ENCODE peak calls at places on chromosomes 6 and 20, in six cellular contexts. One of them, this sample, is unnamed.

GRCh38 chr20:38893485-38894090 is 32.6 kb upstream of the FAM83D start:
- DNase-seq in PC-3: peak; percentile 75
- DNase-seq in pancreas: peak; percentile 41
- DNase-seq in ovary: peak; percentile 50
- DNase-seq in upper lobe of left lung: peak; percentile 56
- DNase-seq in heart right ventricle: peak; percentile 52
- DNase-seq in this sample: peak; percentile 44

GRCh38 chr6:167683028-167683862 is 143.5 kb upstream of the AFDN start:
- DNase-seq in PC-3: peak; percentile 73
- DNase-seq in pancreas: peak; percentile 60
- DNase-seq in ovary: peak; percentile 75
- DNase-seq in upper lobe of left lung: no peak
- DNase-seq in heart right ventricle: peak; percentile 81
- DNase-seq in this sample: peak; percentile 89

GRCh38 chr6:135922746-135923145 is 71.2 kb downstream of the PDE7B start:
- DNase-seq in PC-3: peak; percentile 12
- DNase-seq in pancreas: no peak
- DNase-seq in ovary: no peak
- DNase-seq in upper lobe of left lung: no peak
- DNase-seq in heart right ventricle: peak; percentile 46
- DNase-seq in this sample: no peak

GRCh38 chr6:134082191-134082590 is 29.8 kb upstream of the SLC2A12 start:
- DNase-seq in PC-3: no peak
- DNase-seq in pancreas: no peak
- DNase-seq in ovary: no peak
- DNase-seq in upper lobe of left lung: no peak
- DNase-seq in heart right ventricle: no peak
- DNase-seq in this sample: no peak

GRCh38 chr6:30002871-30003270 is 58.2 kb upstream of the POLR1H start:
- DNase-seq in PC-3: peak; percentile 69
- DNase-seq in pancreas: no peak
- DNase-seq in ovary: no peak
- DNase-seq in upper lobe of left lung: no peak
- DNase-seq in heart right ventricle: no peak
- DNase-seq in this sample: no peak

GRCh38 chr6:98847767-98848538 is 13.6 kb downstream of the POU3F2 start:
- DNase-seq in PC-3: no peak
- DNase-seq in pancreas: no peak
- DNase-seq in ovary: no peak
- DNase-seq in upper lobe of left lung: no peak
- DNase-seq in heart right ventricle: no peak
- DNase-seq in this sample: no peak

GRCh38 chr20:9036593-9036992 is 32.3 kb upstream of the PLCB4 start:
- DNase-seq in PC-3: no peak
- DNase-seq in pancreas: no peak
- DNase-seq in ovary: no peak
- DNase-seq in upper lobe of left lung: no peak
- DNase-seq in heart right ventricle: no peak
- DNase-seq in this sample: no peak

GRCh38 chr6:30743099-30744053 is 889 bp upstream of the FLOT1 start:
- DNase-seq in PC-3: no peak
- DNase-seq in pancreas: peak; percentile 60
- DNase-seq in ovary: peak; percentile 40
- DNase-seq in upper lobe of left lung: peak; percentile 53
- DNase-seq in heart right ventricle: no peak
- DNase-seq in this sample: peak; percentile 63

GRCh38 chr20:44644384-44645131 is 6.9 kb downstream of the ADA start:
- DNase-seq in PC-3: no peak
- DNase-seq in pancreas: no peak
- DNase-seq in ovary: no peak
- DNase-seq in upper lobe of left lung: no peak
- DNase-seq in heart right ventricle: no peak
- DNase-seq in this sample: peak; percentile 12

GRCh38 chr6:170393807-170394399 is 87.3 kb downstream of the FAM120B start:
- DNase-seq in PC-3: no peak
- DNase-seq in pancreas: no peak
- DNase-seq in ovary: no peak
- DNase-seq in upper lobe of left lung: no peak
- DNase-seq in heart right ventricle: no peak
- DNase-seq in this sample: no peak

GRCh38 chr6:127255286-127255685 is 11.4 kb upstream of the RNF146 start:
- DNase-seq in PC-3: no peak
- DNase-seq in pancreas: no peak
- DNase-seq in ovary: no peak
- DNase-seq in upper lobe of left lung: no peak
- DNase-seq in heart right ventricle: no peak
- DNase-seq in this sample: no peak

GRCh38 chr20:13199279-13199678 is 21.8 kb upstream of the ISM1 start:
- DNase-seq in PC-3: no peak
- DNase-seq in pancreas: no peak
- DNase-seq in ovary: no peak
- DNase-seq in upper lobe of left lung: no peak
- DNase-seq in heart right ventricle: no peak
- DNase-seq in this sample: no peak

GRCh38 chr6:169839898-169840631 is 88.6 kb downstream of the ERMARD start:
- DNase-seq in PC-3: no peak
- DNase-seq in pancreas: no peak
- DNase-seq in ovary: no peak
- DNase-seq in upper lobe of left lung: no peak
- DNase-seq in heart right ventricle: no peak
- DNase-seq in this sample: no peak

GRCh38 chr6:12962995-12963394 is 246.4 kb downstream of the PHACTR1 start:
- DNase-seq in PC-3: no peak
- DNase-seq in pancreas: no peak
- DNase-seq in ovary: no peak
- DNase-seq in upper lobe of left lung: peak; percentile 31
- DNase-seq in heart right ventricle: no peak
- DNase-seq in this sample: no peak

GRCh38 chr20:54179946-54180345 is 6.2 kb upstream of the CYP24A1 start:
- DNase-seq in PC-3: peak; percentile 35
- DNase-seq in pancreas: no peak
- DNase-seq in ovary: no peak
- DNase-seq in upper lobe of left lung: no peak
- DNase-seq in heart right ventricle: no peak
- DNase-seq in this sample: no peak

GRCh38 chr6:45587229-45588060 is 209.7 kb upstream of the SUPT3H start:
- DNase-seq in PC-3: no peak
- DNase-seq in pancreas: no peak
- DNase-seq in ovary: no peak
- DNase-seq in upper lobe of left lung: no peak
- DNase-seq in heart right ventricle: no peak
- DNase-seq in this sample: no peak

GRCh38 chr20:43984587-43984986 is 69.9 kb downstream of the TOX2 start:
- DNase-seq in PC-3: no peak
- DNase-seq in pancreas: no peak
- DNase-seq in ovary: no peak
- DNase-seq in upper lobe of left lung: no peak
- DNase-seq in heart right ventricle: no peak
- DNase-seq in this sample: peak; percentile 46

GRCh38 chr20:52779125-52779524 is 193.0 kb upstream of the TSHZ2 start:
- DNase-seq in PC-3: no peak
- DNase-seq in pancreas: no peak
- DNase-seq in ovary: no peak
- DNase-seq in upper lobe of left lung: no peak
- DNase-seq in heart right ventricle: no peak
- DNase-seq in this sample: no peak

GRCh38 chr6:23659125-23659524 is 466.9 kb upstream of the NRSN1 start:
- DNase-seq in PC-3: peak; percentile 64
- DNase-seq in pancreas: no peak
- DNase-seq in ovary: no peak
- DNase-seq in upper lobe of left lung: no peak
- DNase-seq in heart right ventricle: no peak
- DNase-seq in this sample: peak; percentile 42

GRCh38 chr20:3165473-3166337 is 6.0 kb upstream of the FASTKD5 start:
- DNase-seq in PC-3: peak; percentile 35
- DNase-seq in pancreas: peak; percentile 44
- DNase-seq in ovary: peak; percentile 69
- DNase-seq in upper lobe of left lung: no peak
- DNase-seq in heart right ventricle: peak; percentile 76
- DNase-seq in this sample: peak; percentile 43

GRCh38 chr6:160424256-160424655 is 76.1 kb downstream of the SLC22A3 start:
- DNase-seq in PC-3: peak; percentile 79
- DNase-seq in pancreas: no peak
- DNase-seq in ovary: no peak
- DNase-seq in upper lobe of left lung: no peak
- DNase-seq in heart right ventricle: no peak
- DNase-seq in this sample: no peak

GRCh38 chr6:593139-593906 is 63.6 kb downstream of the HUS1B start:
- DNase-seq in PC-3: peak; percentile 82
- DNase-seq in pancreas: no peak
- DNase-seq in ovary: peak; percentile 60
- DNase-seq in upper lobe of left lung: peak; percentile 35
- DNase-seq in heart right ventricle: peak; percentile 58
- DNase-seq in this sample: peak; percentile 53

GRCh38 chr6:160138839-160139419 is 17.3 kb downstream of the SLC22A1 start:
- DNase-seq in PC-3: no peak
- DNase-seq in pancreas: no peak
- DNase-seq in ovary: no peak
- DNase-seq in upper lobe of left lung: no peak
- DNase-seq in heart right ventricle: no peak
- DNase-seq in this sample: no peak

GRCh38 chr20:63733117-63733516 is 3.3 kb upstream of the LIME1 start:
- DNase-seq in PC-3: no peak
- DNase-seq in pancreas: peak; percentile 30
- DNase-seq in ovary: no peak
- DNase-seq in upper lobe of left lung: no peak
- DNase-seq in heart right ventricle: no peak
- DNase-seq in this sample: no peak

GRCh38 chr6:141152951-141153350 is 979.8 kb upstream of the GJE1 start:
- DNase-seq in PC-3: peak; percentile 4
- DNase-seq in pancreas: no peak
- DNase-seq in ovary: no peak
- DNase-seq in upper lobe of left lung: no peak
- DNase-seq in heart right ventricle: no peak
- DNase-seq in this sample: no peak

GRCh38 chr6:56374841-56375369 is 127.5 kb upstream of the COL21A1 start:
- DNase-seq in PC-3: no peak
- DNase-seq in pancreas: no peak
- DNase-seq in ovary: peak; percentile 43
- DNase-seq in upper lobe of left lung: no peak
- DNase-seq in heart right ventricle: peak; percentile 59
- DNase-seq in this sample: no peak

GRCh38 chr6:97240222-97240621 is 42.8 kb downstream of the MMS22L start:
- DNase-seq in PC-3: peak; percentile 66
- DNase-seq in pancreas: no peak
- DNase-seq in ovary: no peak
- DNase-seq in upper lobe of left lung: no peak
- DNase-seq in heart right ventricle: no peak
- DNase-seq in this sample: no peak

GRCh38 chr20:13101701-13102100 is 92.9 kb downstream of the SPTLC3 start:
- DNase-seq in PC-3: no peak
- DNase-seq in pancreas: no peak
- DNase-seq in ovary: no peak
- DNase-seq in upper lobe of left lung: no peak
- DNase-seq in heart right ventricle: no peak
- DNase-seq in this sample: no peak

GRCh38 chr20:40826699-40827098 is 137.7 kb upstream of the MAFB start:
- DNase-seq in PC-3: no peak
- DNase-seq in pancreas: no peak
- DNase-seq in ovary: no peak
- DNase-seq in upper lobe of left lung: no peak
- DNase-seq in heart right ventricle: no peak
- DNase-seq in this sample: no peak

GRCh38 chr20:59661141-59661540 is 56.8 kb downstream of the PHACTR3 start:
- DNase-seq in PC-3: no peak
- DNase-seq in pancreas: no peak
- DNase-seq in ovary: no peak
- DNase-seq in upper lobe of left lung: no peak
- DNase-seq in heart right ventricle: no peak
- DNase-seq in this sample: no peak

GRCh38 chr20:59663513-59663890 is 59.2 kb downstream of the PHACTR3 start:
- DNase-seq in PC-3: no peak
- DNase-seq in pancreas: no peak
- DNase-seq in ovary: no peak
- DNase-seq in upper lobe of left lung: no peak
- DNase-seq in heart right ventricle: no peak
- DNase-seq in this sample: no peak

GRCh38 chr20:59662161-59662560 is 57.8 kb downstream of the PHACTR3 start:
- DNase-seq in PC-3: no peak
- DNase-seq in pancreas: no peak
- DNase-seq in ovary: no peak
- DNase-seq in upper lobe of left lung: no peak
- DNase-seq in heart right ventricle: no peak
- DNase-seq in this sample: no peak

GRCh38 chr20:59662856-59663512 is 58.6 kb downstream of the PHACTR3 start:
- DNase-seq in PC-3: no peak
- DNase-seq in pancreas: no peak
- DNase-seq in ovary: no peak
- DNase-seq in upper lobe of left lung: no peak
- DNase-seq in heart right ventricle: no peak
- DNase-seq in this sample: no peak

GRCh38 chr20:59661621-59662020 is 57.3 kb downstream of the PHACTR3 start:
- DNase-seq in PC-3: no peak
- DNase-seq in pancreas: no peak
- DNase-seq in ovary: no peak
- DNase-seq in upper lobe of left lung: no peak
- DNase-seq in heart right ventricle: no peak
- DNase-seq in this sample: no peak
- H3K9me3 ChIP-seq in PC-3: peaks cover 9% of the 10 kb centered on the region
- H3K9me3 ChIP-seq in pancreas: peaks cover 9% of the 10 kb centered on the region
- H3K9me3 ChIP-seq in ovary: no peaks in the 10 kb centered on the region
- H3K9me3 ChIP-seq in upper lobe of left lung: peaks cover 21% of the 10 kb centered on the region
- H3K9me3 ChIP-seq in heart right ventricle: peaks cover 2% of the 10 kb centered on the region
- H3K9me3 ChIP-seq in this sample: no peaks in the 10 kb centered on the region

DNA sequence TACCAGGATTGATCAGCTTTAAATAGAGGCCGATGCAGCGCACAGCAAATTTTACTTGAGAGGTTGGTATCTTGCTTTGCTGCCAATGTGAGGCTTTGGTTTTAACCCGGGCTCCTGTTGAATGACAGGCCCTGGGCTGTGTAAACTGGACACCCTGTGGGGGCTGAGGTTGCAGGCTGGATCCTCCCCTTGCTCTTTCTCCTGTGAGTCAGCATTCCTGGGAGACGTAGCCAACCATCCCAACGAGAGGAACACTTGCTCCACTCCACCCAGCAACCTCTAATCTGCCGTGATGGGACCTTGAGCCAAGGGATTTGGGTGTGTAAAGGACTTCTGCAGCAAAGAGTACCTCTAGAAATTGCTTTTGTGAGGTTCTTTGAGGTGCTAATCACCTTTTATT is 898.7 kb downstream of the TFAP2A start:
- DNase-seq in PC-3: peak; percentile 84
- DNase-seq in pancreas: no peak
- DNase-seq in ovary: no peak
- DNase-seq in upper lobe of left lung: no peak
- DNase-seq in heart right ventricle: no peak
- DNase-seq in this sample: no peak
- H3K4me1 ChIP-seq in PC-3: peaks cover 33% of the 10 kb centered on the region
- H3K4me1 ChIP-seq in pancreas: no peaks in the 10 kb centered on the region
- H3K4me1 ChIP-seq in ovary: no peaks in the 10 kb centered on the region
- H3K4me1 ChIP-seq in upper lobe of left lung: no peaks in the 10 kb centered on the region
- H3K4me1 ChIP-seq in heart right ventricle: no peaks in the 10 kb centered on the region
- H3K4me1 ChIP-seq in this sample: no peaks in the 10 kb centered on the region

GRCh38 chr6:41530476-41530875 is 15.7 kb upstream of the FOXP4 start:
- DNase-seq in PC-3: no peak
- DNase-seq in pancreas: no peak
- DNase-seq in ovary: no peak
- DNase-seq in upper lobe of left lung: no peak
- DNase-seq in heart right ventricle: no peak
- DNase-seq in this sample: no peak
- H3K27me3 ChIP-seq in PC-3: no peaks in the 10 kb centered on the region
- H3K27me3 ChIP-seq in pancreas: no peaks in the 10 kb centered on the region
- H3K27me3 ChIP-seq in ovary: no peaks in the 10 kb centered on the region
- H3K27me3 ChIP-seq in upper lobe of left lung: no peaks in the 10 kb centered on the region
- H3K27me3 ChIP-seq in heart right ventricle: peaks cover 46% of the 10 kb centered on the region
- H3K27me3 ChIP-seq in this sample: no peaks in the 10 kb centered on the region

GRCh38 chr6:168711049-168711640 is 270.2 kb downstream of the SMOC2 start:
- DNase-seq in PC-3: no peak
- DNase-seq in pancreas: no peak
- DNase-seq in ovary: no peak
- DNase-seq in upper lobe of left lung: no peak
- DNase-seq in heart right ventricle: no peak
- DNase-seq in this sample: no peak
- H3K9me3 ChIP-seq in PC-3: no peaks in the 10 kb centered on the region
- H3K9me3 ChIP-seq in pancreas: no peaks in the 10 kb centered on the region
- H3K9me3 ChIP-seq in ovary: no peaks in the 10 kb centered on the region
- H3K9me3 ChIP-seq in upper lobe of left lung: no peaks in the 10 kb centered on the region
- H3K9me3 ChIP-seq in heart right ventricle: no peaks in the 10 kb centered on the region
- H3K9me3 ChIP-seq in this sample: no peaks in the 10 kb centered on the region

This sample was measured in small intestine.